ENCODE peak calls at places on chromosomes 3 and 15, in ten cellular contexts. C is activated CD4-positive, alpha-beta T cell treated with anti-CD3 and anti-CD28 coated beads, Interleukin-2, amount 10 ng/mL, durations not matched to agents 7 days and 5 days; X is omental fat pad; D is memory B cell; O is activated naive CD8-positive, alpha-beta T cell treated with anti-CD3 and anti-CD28 coated beads for 36 hours; Z is LHCN-M2; G is immature natural killer cell; I is NCI-H2081; M is AG09309; N is stimulated activated naive CD8-positive, alpha-beta T cell treated with anti-CD3 and anti-CD28 coated beads, Interleukin-15, amount 100 ng/mL, for 72 hours. F is an unnamed sample.

GRCh38 chr15:61916104-61916503 is 144.1 kb downstream of the VPS13C start:
- DNase-seq in C (no peak), X (no peak), D (no peak), O (no peak), Z (peak; percentile 26), G (no peak), I (peak; percentile 51), M (no peak), N (no peak), F (no peak)

GRCh38 chr3:182450942-182451607 is 342.2 kb upstream of the ATP11B start:
- DNase-seq in C (no peak), X (no peak), D (no peak), O (no peak), Z (no peak), G (no peak), I (no peak), M (no peak), N (no peak), F (no peak)

GRCh38 chr3:151196441-151196840 is 6.6 kb downstream of the GPR171 start:
- DNase-seq in C (no peak), X (no peak), D (no peak), O (no peak), Z (no peak), G (no peak), I (no peak), M (no peak), N (no peak), F (no peak)

GRCh38 chr3:157175678-157176077 is 15.7 kb upstream of the CCNL1 start:
- DNase-seq in C (peak; percentile 25), X (no peak), D (no peak), O (peak; percentile 17), Z (no peak), G (no peak), I (no peak), M (no peak), N (no peak), F (no peak)

GRCh38 chr3:128072454-128073184 is 20.4 kb downstream of the SEC61A1 start:
- DNase-seq in C (no peak), X (no peak), D (no peak), O (no peak), Z (no peak), G (no peak), I (no peak), M (no peak), N (no peak), F (no peak)

GRCh38 chr3:71885001-71885400 is 100.1 kb upstream of the PROK2 start:
- DNase-seq in C (no peak), X (no peak), D (no peak), O (no peak), Z (no peak), G (no peak), I (no peak), M (no peak), N (no peak), F (no peak)

GRCh38 chr3:99789322-99789721 is 28.3 kb upstream of the CMSS1 start:
- DNase-seq in C (peak; percentile 22), X (no peak), D (no peak), O (no peak), Z (peak; percentile 81), G (peak; percentile 3), I (peak; percentile 56), M (peak; percentile 23), N (no peak), F (no peak)

GRCh38 chr15:101549647-101550046 is 60.1 kb upstream of the PCSK6 start:
- DNase-seq in C (no peak), X (no peak), D (no peak), O (no peak), Z (no peak), G (no peak), I (no peak), M (no peak), N (no peak), F (no peak)

GRCh38 chr15:98358971-98359370 is 289.4 kb upstream of the IGF1R start:
- DNase-seq in C (no peak), X (no peak), D (no peak), O (no peak), Z (peak; percentile 4), G (no peak), I (no peak), M (no peak), N (no peak), F (no peak)

GRCh38 chr15:36371509-36371908 is 207.9 kb upstream of the CDIN1 start:
- DNase-seq in C (no peak), X (no peak), D (no peak), O (no peak), Z (peak; percentile 25), G (no peak), I (no peak), M (no peak), N (no peak), F (no peak)

GRCh38 chr3:136838641-136839555 is 20.0 kb downstream of the SLC35G2 start:
- DNase-seq in C (no peak), X (no peak), D (no peak), O (no peak), Z (peak; percentile 78), G (no peak), I (no peak), M (no peak), N (no peak), F (no peak)

GRCh38 chr3:71371282-71371681 is 212.2 kb downstream of the FOXP1 start:
- DNase-seq in C (no peak), X (no peak), D (no peak), O (no peak), Z (no peak), G (no peak), I (no peak), M (no peak), N (no peak), F (no peak)

GRCh38 chr15:40313531-40314398 is 6.0 kb upstream of the PLCB2 start:
- DNase-seq in C (peak; percentile 23), X (no peak), D (no peak), O (no peak), Z (peak; percentile 49), G (peak; percentile 87), I (peak; percentile 76), M (no peak), N (no peak), F (no peak)

GRCh38 chr3:155313303-155313702 is 19.8 kb upstream of the STRIT1 start:
- DNase-seq in C (no peak), X (no peak), D (no peak), O (no peak), Z (no peak), G (no peak), I (no peak), M (peak; percentile 69), N (no peak), F (no peak)

GRCh38 chr3:25483456-25483855 is 55.4 kb downstream of the RARB start:
- DNase-seq in C (no peak), X (no peak), D (no peak), O (no peak), Z (no peak), G (no peak), I (no peak), M (no peak), N (no peak), F (no peak)

GRCh38 chr15:100788080-100788730 is 91.4 kb upstream of the ALDH1A3 start:
- DNase-seq in C (peak; percentile 2), X (no peak), D (no peak), O (no peak), Z (no peak), G (no peak), I (no peak), M (no peak), N (no peak), F (no peak)

GRCh38 chr3:27888562-27888961 is 166.4 kb upstream of the EOMES start:
- DNase-seq in C (no peak), X (no peak), D (no peak), O (no peak), Z (peak; percentile 6), G (no peak), I (no peak), M (no peak), N (no peak), F (no peak)

GRCh38 chr15:47431501-47431900 is 285.8 kb upstream of the SEMA6D start:
- DNase-seq in C (no peak), X (no peak), D (no peak), O (no peak), Z (no peak), G (no peak), I (no peak), M (peak; percentile 27), N (no peak), F (no peak)

GRCh38 chr15:50265620-50266019 is at the start of gene HDC:
- DNase-seq in C (no peak), X (no peak), D (no peak), O (no peak), Z (no peak), G (no peak), I (no peak), M (no peak), N (no peak), F (no peak)

GRCh38 chr3:71859128-71859519 is 74.2 kb upstream of the PROK2 start:
- DNase-seq in C (peak; percentile 49), X (no peak), D (no peak), O (no peak), Z (peak; percentile 32), G (peak; percentile 28), I (peak; percentile 63), M (no peak), N (no peak), F (no peak)

GRCh38 chr3:194308635-194309213 is 42.4 kb downstream of the CPN2 start:
- DNase-seq in C (no peak), X (no peak), D (no peak), O (no peak), Z (no peak), G (no peak), I (peak; percentile 40), M (no peak), N (no peak), F (no peak)

GRCh38 chr3:73401058-73401457 is 223.7 kb downstream of the PDZRN3 start:
- DNase-seq in C (no peak), X (no peak), D (no peak), O (no peak), Z (no peak), G (no peak), I (no peak), M (no peak), N (no peak), F (no peak)

GRCh38 chr3:18134386-18135082 is 290.6 kb downstream of the SATB1 start:
- DNase-seq in C (no peak), X (no peak), D (no peak), O (no peak), Z (peak; percentile 74), G (no peak), I (no peak), M (peak; percentile 39), N (no peak), F (no peak)

GRCh38 chr15:74807302-74807701 is 5.3 kb upstream of the LMAN1L start:
- DNase-seq in C (no peak), X (no peak), D (no peak), O (no peak), Z (no peak), G (no peak), I (no peak), M (no peak), N (no peak), F (no peak)

GRCh38 chr3:152695810-152696209 is 139.1 kb upstream of the P2RY1 start:
- DNase-seq in C (no peak), X (no peak), D (no peak), O (no peak), Z (no peak), G (no peak), I (no peak), M (no peak), N (no peak), F (no peak)

GRCh38 chr15:23506762-23507161 is 58.7 kb upstream of the MKRN3 start:
- DNase-seq in C (no peak), X (no peak), D (no peak), O (no peak), Z (no peak), G (no peak), I (no peak), M (no peak), N (no peak), F (no peak)

GRCh38 chr3:36874351-36874874 is 70.4 kb downstream of the TRANK1 start:
- DNase-seq in C (no peak), X (no peak), D (no peak), O (no peak), Z (peak; percentile 22), G (no peak), I (no peak), M (no peak), N (no peak), F (no peak)

GRCh38 chr15:65057549-65057940 is 10.2 kb downstream of the RASL12 start:
- DNase-seq in C (no peak), X (no peak), D (no peak), O (no peak), Z (no peak), G (no peak), I (no peak), M (no peak), N (no peak), F (no peak)

F was measured in T follicular helper cell.